ENCODE peak calls at places on chromosomes 7 and 10, in ten cellular contexts. V is astrocyte of the spinal cord, H is neural crest cell, Z is posterior cingulate gyrus, P is 8988T, Q is left ventricle myocardium inferior, I is GM06990, O is non-pigmented ciliary epithelial cell, M is foreskin fibroblast, J is AG09319. N is an unnamed sample.

GRCh38 chr10:1542941-1543340 is 194.4 kb downstream of the ADARB2 start:
- DNase-seq in V (no peak), H (no peak), Z (no peak), P (no peak), Q (no peak), I (no peak), O (no peak), M (no peak), J (no peak), N (no peak)

GRCh38 chr7:151711906-151712771 is 164.8 kb downstream of the PRKAG2 start:
- DNase-seq in V (no peak), H (no peak), Z (no peak), P (no peak), Q (peak), I (no peak), O (no peak), M (no peak), J (no peak), N (peak)

GRCh38 chr7:120949393-120949799 is 1.2 kb upstream of the ING3 start:
- DNase-seq in V (no peak), H (no peak), Z (no peak), P (no peak), Q (no peak), I (no peak), O (no peak), M (no peak), J (no peak), N (no peak)

GRCh38 chr7:123666492-123666891 is 10.8 kb downstream of the LMOD2 start:
- DNase-seq in V (no peak), H (no peak), Z (no peak), P (no peak), Q (no peak), I (no peak), O (no peak), M (no peak), J (no peak), N (no peak)

GRCh38 chr7:77651544-77652162 is 44.6 kb upstream of the RSBN1L start:
- DNase-seq in V (peak), H (peak), Z (no peak), P (no peak), Q (no peak), I (no peak), O (no peak), M (peak), J (peak), N (no peak)

GRCh38 chr10:75531571-75532031 is 100.2 kb downstream of the LRMDA start:
- DNase-seq in V (peak), H (no peak), Z (no peak), P (no peak), Q (no peak), I (no peak), O (no peak), M (no peak), J (no peak), N (no peak)

GRCh38 chr7:11450246-11450645 is 381.8 kb downstream of the THSD7A start:
- DNase-seq in V (no peak), H (no peak), Z (no peak), P (no peak), Q (no peak), I (no peak), O (no peak), M (no peak), J (no peak), N (no peak)

GRCh38 chr7:133512560-133512959 is 259.7 kb downstream of the EXOC4 start:
- DNase-seq in V (peak), H (no peak), Z (no peak), P (no peak), Q (no peak), I (no peak), O (peak), M (peak), J (peak), N (no peak)

GRCh38 chr7:2757361-2757903 is 69.4 kb downstream of the AMZ1 start:
- DNase-seq in V (no peak), H (no peak), Z (peak), P (no peak), Q (peak), I (no peak), O (no peak), M (peak), J (no peak), N (no peak)

GRCh38 chr7:29397398-29397797 is 166.2 kb upstream of the PRR15 start:
- DNase-seq in V (no peak), H (no peak), Z (no peak), P (no peak), Q (no peak), I (no peak), O (no peak), M (no peak), J (no peak), N (no peak)

N was measured in lower lobe of right lung.